ENCODE peak calls at places on chromosomes 5 and 9, in seven cellular contexts. One of them, this sample, is unnamed.

GRCh38 chr5:96067251-96067650 is 105.6 kb upstream of the ELL2 start:
- DNase-seq in activated gamma-delta T cell treated with Interleukin-2 at 50 U/mL for 16 hours: no peak
- DNase-seq in A172: no peak
- DNase-seq in activated T-cell treated with anti-CD3 and anti-CD28 coated beads, Interleukin-2, amount 50 U/mL, for 4 hours: no peak
- DNase-seq in pancreas: no peak
- DNase-seq in gastrocnemius medialis: no peak
- DNase-seq in trophoblast cell: no peak
- DNase-seq in this sample: no peak

GRCh38 chr5:80255425-80255751 is 460 bp downstream of the SERINC5 start:
- DNase-seq in activated gamma-delta T cell treated with Interleukin-2 at 50 U/mL for 16 hours: peak; percentile 34
- DNase-seq in A172: peak; percentile 36
- DNase-seq in activated T-cell treated with anti-CD3 and anti-CD28 coated beads, Interleukin-2, amount 50 U/mL, for 4 hours: peak; percentile 34
- DNase-seq in pancreas: peak; percentile 73
- DNase-seq in gastrocnemius medialis: peak; percentile 16
- DNase-seq in trophoblast cell: peak; percentile 40
- DNase-seq in this sample: peak; percentile 79

GRCh38 chr9:85964949-85965348 is 24.0 kb downstream of the NAA35 start:
- DNase-seq in activated gamma-delta T cell treated with Interleukin-2 at 50 U/mL for 16 hours: no peak
- DNase-seq in A172: no peak
- DNase-seq in activated T-cell treated with anti-CD3 and anti-CD28 coated beads, Interleukin-2, amount 50 U/mL, for 4 hours: no peak
- DNase-seq in pancreas: no peak
- DNase-seq in gastrocnemius medialis: no peak
- DNase-seq in trophoblast cell: no peak
- DNase-seq in this sample: no peak

GRCh38 chr9:134049772-134050588 is 17.8 kb downstream of the BRD3 start:
- DNase-seq in activated gamma-delta T cell treated with Interleukin-2 at 50 U/mL for 16 hours: no peak
- DNase-seq in A172: no peak
- DNase-seq in activated T-cell treated with anti-CD3 and anti-CD28 coated beads, Interleukin-2, amount 50 U/mL, for 4 hours: no peak
- DNase-seq in pancreas: peak; percentile 30
- DNase-seq in gastrocnemius medialis: no peak
- DNase-seq in trophoblast cell: no peak
- DNase-seq in this sample: no peak

GRCh38 chr5:127305486-127305885 is 14.9 kb downstream of the MEGF10 start:
- DNase-seq in activated gamma-delta T cell treated with Interleukin-2 at 50 U/mL for 16 hours: no peak
- DNase-seq in A172: no peak
- DNase-seq in activated T-cell treated with anti-CD3 and anti-CD28 coated beads, Interleukin-2, amount 50 U/mL, for 4 hours: no peak
- DNase-seq in pancreas: no peak
- DNase-seq in gastrocnemius medialis: no peak
- DNase-seq in trophoblast cell: no peak
- DNase-seq in this sample: peak; percentile 80

GRCh38 chr5:143562935-143563334 is 159.4 kb upstream of the NR3C1 start:
- DNase-seq in activated gamma-delta T cell treated with Interleukin-2 at 50 U/mL for 16 hours: no peak
- DNase-seq in A172: no peak
- DNase-seq in activated T-cell treated with anti-CD3 and anti-CD28 coated beads, Interleukin-2, amount 50 U/mL, for 4 hours: no peak
- DNase-seq in pancreas: no peak
- DNase-seq in gastrocnemius medialis: no peak
- DNase-seq in trophoblast cell: no peak
- DNase-seq in this sample: peak; percentile 84

GRCh38 chr9:93181672-93182435 is 2.1 kb upstream of the WNK2 start:
- DNase-seq in activated gamma-delta T cell treated with Interleukin-2 at 50 U/mL for 16 hours: no peak
- DNase-seq in A172: no peak
- DNase-seq in activated T-cell treated with anti-CD3 and anti-CD28 coated beads, Interleukin-2, amount 50 U/mL, for 4 hours: no peak
- DNase-seq in pancreas: no peak
- DNase-seq in gastrocnemius medialis: no peak
- DNase-seq in trophoblast cell: no peak
- DNase-seq in this sample: no peak

GRCh38 chr5:111829701-111830100 is 72.7 kb upstream of the NREP start:
- DNase-seq in activated gamma-delta T cell treated with Interleukin-2 at 50 U/mL for 16 hours: no peak
- DNase-seq in A172: peak; percentile 54
- DNase-seq in activated T-cell treated with anti-CD3 and anti-CD28 coated beads, Interleukin-2, amount 50 U/mL, for 4 hours: no peak
- DNase-seq in pancreas: no peak
- DNase-seq in gastrocnemius medialis: no peak
- DNase-seq in trophoblast cell: peak; percentile 34
- DNase-seq in this sample: peak; percentile 95

GRCh38 chr9:125137200-125137599 is 6.1 kb downstream of the SCAI start:
- DNase-seq in activated gamma-delta T cell treated with Interleukin-2 at 50 U/mL for 16 hours: no peak
- DNase-seq in A172: no peak
- DNase-seq in activated T-cell treated with anti-CD3 and anti-CD28 coated beads, Interleukin-2, amount 50 U/mL, for 4 hours: no peak
- DNase-seq in pancreas: no peak
- DNase-seq in gastrocnemius medialis: no peak
- DNase-seq in trophoblast cell: no peak
- DNase-seq in this sample: peak; percentile 63

GRCh38 chr5:173926359-173926758 is 38.2 kb downstream of the CPEB4 start:
- DNase-seq in activated gamma-delta T cell treated with Interleukin-2 at 50 U/mL for 16 hours: no peak
- DNase-seq in A172: peak; percentile 59
- DNase-seq in activated T-cell treated with anti-CD3 and anti-CD28 coated beads, Interleukin-2, amount 50 U/mL, for 4 hours: no peak
- DNase-seq in pancreas: no peak
- DNase-seq in gastrocnemius medialis: peak; percentile 52
- DNase-seq in trophoblast cell: no peak
- DNase-seq in this sample: no peak